ENCODE peak calls at places on chromosomes 6 and 20, in six cellular contexts. One of them, this sample, is unnamed.

GRCh38 chr20:48294196-48294595 is 508.9 kb upstream of the SULF2 start:
- DNase-seq in glomerular endothelial cell: no peak
- DNase-seq in effector CD4-positive, alpha-beta T cell: no peak
- DNase-seq in fibroblast of lung: peak; percentile 58
- DNase-seq in stimulated activated naive B cell treated with anti-CD40 and anti-IgM and Interleukin-4, amounts not matched to agents 10 μg/mL and 1 μg/mL and 100 μg/mL, for 72 hours: no peak
- DNase-seq in T-cell: no peak
- DNase-seq in this sample: no peak

GRCh38 chr20:34091637-34092200 is 20.3 kb downstream of the EIF2S2 start:
- DNase-seq in T-cell: no peak
- DNase-seq in glomerular endothelial cell: no peak
- DNase-seq in effector CD4-positive, alpha-beta T cell: no peak
- DNase-seq in fibroblast of lung: no peak
- DNase-seq in stimulated activated naive B cell treated with anti-CD40 and anti-IgM and Interleukin-4, amounts not matched to agents 10 μg/mL and 1 μg/mL and 100 μg/mL, for 72 hours: no peak
- DNase-seq in this sample: no peak

GRCh38 chr6:21749754-21750153 is 156.2 kb downstream of the SOX4 start:
- DNase-seq in stimulated activated naive B cell treated with anti-CD40 and anti-IgM and Interleukin-4, amounts not matched to agents 10 μg/mL and 1 μg/mL and 100 μg/mL, for 72 hours: no peak
- DNase-seq in effector CD4-positive, alpha-beta T cell: no peak
- DNase-seq in glomerular endothelial cell: no peak
- DNase-seq in T-cell: no peak
- DNase-seq in fibroblast of lung: no peak
- DNase-seq in this sample: no peak

GRCh38 chr6:70312165-70312564 is 9.3 kb upstream of the COL9A1 start:
- DNase-seq in fibroblast of lung: peak; percentile 51
- DNase-seq in stimulated activated naive B cell treated with anti-CD40 and anti-IgM and Interleukin-4, amounts not matched to agents 10 μg/mL and 1 μg/mL and 100 μg/mL, for 72 hours: no peak
- DNase-seq in T-cell: no peak
- DNase-seq in glomerular endothelial cell: no peak
- DNase-seq in effector CD4-positive, alpha-beta T cell: no peak
- DNase-seq in this sample: no peak

GRCh38 chr20:7025635-7026034 is 258.1 kb downstream of the BMP2 start:
- DNase-seq in T-cell: no peak
- DNase-seq in glomerular endothelial cell: no peak
- DNase-seq in effector CD4-positive, alpha-beta T cell: no peak
- DNase-seq in stimulated activated naive B cell treated with anti-CD40 and anti-IgM and Interleukin-4, amounts not matched to agents 10 μg/mL and 1 μg/mL and 100 μg/mL, for 72 hours: no peak
- DNase-seq in fibroblast of lung: no peak
- DNase-seq in this sample: no peak

GRCh38 chr6:168507730-168508129 is 66.7 kb downstream of the SMOC2 start:
- DNase-seq in stimulated activated naive B cell treated with anti-CD40 and anti-IgM and Interleukin-4, amounts not matched to agents 10 μg/mL and 1 μg/mL and 100 μg/mL, for 72 hours: no peak
- DNase-seq in effector CD4-positive, alpha-beta T cell: no peak
- DNase-seq in glomerular endothelial cell: no peak
- DNase-seq in T-cell: no peak
- DNase-seq in fibroblast of lung: no peak
- DNase-seq in this sample: no peak

GRCh38 chr6:164826831-164827468 is 482.5 kb downstream of the C6orf118 start:
- DNase-seq in T-cell: no peak
- DNase-seq in effector CD4-positive, alpha-beta T cell: no peak
- DNase-seq in fibroblast of lung: no peak
- DNase-seq in stimulated activated naive B cell treated with anti-CD40 and anti-IgM and Interleukin-4, amounts not matched to agents 10 μg/mL and 1 μg/mL and 100 μg/mL, for 72 hours: no peak
- DNase-seq in glomerular endothelial cell: no peak
- DNase-seq in this sample: no peak

GRCh38 chr20:17966432-17967312 is 1.9 kb downstream of the SNX5 start:
- DNase-seq in fibroblast of lung: peak; percentile 63
- DNase-seq in effector CD4-positive, alpha-beta T cell: no peak
- DNase-seq in stimulated activated naive B cell treated with anti-CD40 and anti-IgM and Interleukin-4, amounts not matched to agents 10 μg/mL and 1 μg/mL and 100 μg/mL, for 72 hours: no peak
- DNase-seq in glomerular endothelial cell: no peak
- DNase-seq in T-cell: no peak
- DNase-seq in this sample: no peak

GRCh38 chr6:136070815-136071214 is 179.3 kb downstream of the MTFR2 start:
- DNase-seq in effector CD4-positive, alpha-beta T cell: no peak
- DNase-seq in fibroblast of lung: no peak
- DNase-seq in stimulated activated naive B cell treated with anti-CD40 and anti-IgM and Interleukin-4, amounts not matched to agents 10 μg/mL and 1 μg/mL and 100 μg/mL, for 72 hours: no peak
- DNase-seq in glomerular endothelial cell: no peak
- DNase-seq in T-cell: no peak
- DNase-seq in this sample: no peak

GRCh38 chr6:10529231-10529801 is 8.2 kb downstream of the GCNT2 start:
- DNase-seq in effector CD4-positive, alpha-beta T cell: no peak
- DNase-seq in stimulated activated naive B cell treated with anti-CD40 and anti-IgM and Interleukin-4, amounts not matched to agents 10 μg/mL and 1 μg/mL and 100 μg/mL, for 72 hours: no peak
- DNase-seq in fibroblast of lung: no peak
- DNase-seq in glomerular endothelial cell: no peak
- DNase-seq in T-cell: no peak
- DNase-seq in this sample: no peak

GRCh38 chr6:134707342-134707982 is 242.4 kb downstream of the ALDH8A1 start:
- DNase-seq in glomerular endothelial cell: no peak
- DNase-seq in T-cell: no peak
- DNase-seq in stimulated activated naive B cell treated with anti-CD40 and anti-IgM and Interleukin-4, amounts not matched to agents 10 μg/mL and 1 μg/mL and 100 μg/mL, for 72 hours: no peak
- DNase-seq in effector CD4-positive, alpha-beta T cell: no peak
- DNase-seq in fibroblast of lung: no peak
- DNase-seq in this sample: no peak

GRCh38 chr20:46135856-46136633 is 17.9 kb downstream of the CD40 start:
- DNase-seq in fibroblast of lung: no peak
- DNase-seq in glomerular endothelial cell: no peak
- DNase-seq in stimulated activated naive B cell treated with anti-CD40 and anti-IgM and Interleukin-4, amounts not matched to agents 10 μg/mL and 1 μg/mL and 100 μg/mL, for 72 hours: no peak
- DNase-seq in effector CD4-positive, alpha-beta T cell: no peak
- DNase-seq in T-cell: no peak
- DNase-seq in this sample: no peak

GRCh38 chr20:32834972-32835371 is 15.2 kb downstream of the MAPRE1 start:
- DNase-seq in T-cell: no peak
- DNase-seq in stimulated activated naive B cell treated with anti-CD40 and anti-IgM and Interleukin-4, amounts not matched to agents 10 μg/mL and 1 μg/mL and 100 μg/mL, for 72 hours: no peak
- DNase-seq in glomerular endothelial cell: no peak
- DNase-seq in fibroblast of lung: no peak
- DNase-seq in effector CD4-positive, alpha-beta T cell: no peak
- DNase-seq in this sample: no peak